ENCODE peak calls at places on chromosomes 13 and 19, in seven cellular contexts. One of them, this sample, is unnamed.

GRCh38 chr19:55368701-55369563 is 1.3 kb downstream of the IL11 start:
- DNase-seq in CD8-positive, alpha-beta T cell: no peak
- DNase-seq in globus pallidus: no peak
- DNase-seq in A172: peak; percentile 46
- DNase-seq in NB4: no peak
- DNase-seq in stimulated activated CD8-positive, alpha-beta memory T cell treated with anti-CD3 and anti-CD28 coated beads, Interleukin-7, amount 100 ng/mL, for 1 hour: no peak
- DNase-seq in naive thymus-derived CD4-positive, alpha-beta T cell: no peak
- DNase-seq in this sample: no peak

GRCh38 chr19:35955881-35956634 is 19.9 kb downstream of the LRFN3 start:
- DNase-seq in CD8-positive, alpha-beta T cell: no peak
- DNase-seq in globus pallidus: no peak
- DNase-seq in A172: no peak
- DNase-seq in NB4: no peak
- DNase-seq in stimulated activated CD8-positive, alpha-beta memory T cell treated with anti-CD3 and anti-CD28 coated beads, Interleukin-7, amount 100 ng/mL, for 1 hour: no peak
- DNase-seq in naive thymus-derived CD4-positive, alpha-beta T cell: no peak
- DNase-seq in this sample: no peak

GRCh38 chr19:6930190-6930589 is 42.8 kb downstream of the ADGRE1 start:
- DNase-seq in CD8-positive, alpha-beta T cell: no peak
- DNase-seq in globus pallidus: no peak
- DNase-seq in A172: no peak
- DNase-seq in NB4: no peak
- DNase-seq in stimulated activated CD8-positive, alpha-beta memory T cell treated with anti-CD3 and anti-CD28 coated beads, Interleukin-7, amount 100 ng/mL, for 1 hour: no peak
- DNase-seq in naive thymus-derived CD4-positive, alpha-beta T cell: no peak
- DNase-seq in this sample: no peak

GRCh38 chr13:51524846-51525566 is 59.3 kb upstream of the WDFY2 start:
- DNase-seq in CD8-positive, alpha-beta T cell: no peak
- DNase-seq in globus pallidus: no peak
- DNase-seq in A172: no peak
- DNase-seq in NB4: no peak
- DNase-seq in stimulated activated CD8-positive, alpha-beta memory T cell treated with anti-CD3 and anti-CD28 coated beads, Interleukin-7, amount 100 ng/mL, for 1 hour: no peak
- DNase-seq in naive thymus-derived CD4-positive, alpha-beta T cell: no peak
- DNase-seq in this sample: no peak

GRCh38 chr19:46372901-46373572 is 26.1 kb downstream of the PPP5C start:
- DNase-seq in CD8-positive, alpha-beta T cell: no peak
- DNase-seq in globus pallidus: no peak
- DNase-seq in A172: peak; percentile 6
- DNase-seq in NB4: peak; percentile 42
- DNase-seq in stimulated activated CD8-positive, alpha-beta memory T cell treated with anti-CD3 and anti-CD28 coated beads, Interleukin-7, amount 100 ng/mL, for 1 hour: no peak
- DNase-seq in naive thymus-derived CD4-positive, alpha-beta T cell: no peak
- DNase-seq in this sample: no peak

GRCh38 chr13:108551674-108552073 is 77.7 kb upstream of the MYO16 start:
- DNase-seq in CD8-positive, alpha-beta T cell: no peak
- DNase-seq in globus pallidus: no peak
- DNase-seq in A172: no peak
- DNase-seq in NB4: no peak
- DNase-seq in stimulated activated CD8-positive, alpha-beta memory T cell treated with anti-CD3 and anti-CD28 coated beads, Interleukin-7, amount 100 ng/mL, for 1 hour: no peak
- DNase-seq in naive thymus-derived CD4-positive, alpha-beta T cell: no peak
- DNase-seq in this sample: no peak

GRCh38 chr19:3441089-3441985 is 39.0 kb downstream of the SMIM24 start:
- DNase-seq in CD8-positive, alpha-beta T cell: no peak
- DNase-seq in globus pallidus: no peak
- DNase-seq in A172: no peak
- DNase-seq in NB4: no peak
- DNase-seq in stimulated activated CD8-positive, alpha-beta memory T cell treated with anti-CD3 and anti-CD28 coated beads, Interleukin-7, amount 100 ng/mL, for 1 hour: no peak
- DNase-seq in naive thymus-derived CD4-positive, alpha-beta T cell: no peak
- DNase-seq in this sample: no peak

GRCh38 chr13:44088911-44089851 is 209.5 kb downstream of the LACC1 start:
- DNase-seq in CD8-positive, alpha-beta T cell: no peak
- DNase-seq in globus pallidus: no peak
- DNase-seq in A172: no peak
- DNase-seq in NB4: peak; percentile 24
- DNase-seq in stimulated activated CD8-positive, alpha-beta memory T cell treated with anti-CD3 and anti-CD28 coated beads, Interleukin-7, amount 100 ng/mL, for 1 hour: no peak
- DNase-seq in naive thymus-derived CD4-positive, alpha-beta T cell: peak; percentile 5
- DNase-seq in this sample: no peak

GRCh38 chr19:50199254-50199545 is 4.2 kb upstream of the MYH14 start:
- DNase-seq in CD8-positive, alpha-beta T cell: no peak
- DNase-seq in globus pallidus: no peak
- DNase-seq in A172: no peak
- DNase-seq in NB4: no peak
- DNase-seq in stimulated activated CD8-positive, alpha-beta memory T cell treated with anti-CD3 and anti-CD28 coated beads, Interleukin-7, amount 100 ng/mL, for 1 hour: no peak
- DNase-seq in naive thymus-derived CD4-positive, alpha-beta T cell: no peak
- DNase-seq in this sample: no peak

GRCh38 chr13:79946556-79946955 is 394.4 kb downstream of the SPRY2 start:
- DNase-seq in CD8-positive, alpha-beta T cell: no peak
- DNase-seq in globus pallidus: no peak
- DNase-seq in A172: no peak
- DNase-seq in NB4: no peak
- DNase-seq in stimulated activated CD8-positive, alpha-beta memory T cell treated with anti-CD3 and anti-CD28 coated beads, Interleukin-7, amount 100 ng/mL, for 1 hour: no peak
- DNase-seq in naive thymus-derived CD4-positive, alpha-beta T cell: no peak
- DNase-seq in this sample: no peak

GRCh38 chr19:34837262-34837661 is 64.2 kb upstream of the ZNF599 start:
- DNase-seq in CD8-positive, alpha-beta T cell: no peak
- DNase-seq in globus pallidus: no peak
- DNase-seq in A172: peak; percentile 58
- DNase-seq in NB4: no peak
- DNase-seq in stimulated activated CD8-positive, alpha-beta memory T cell treated with anti-CD3 and anti-CD28 coated beads, Interleukin-7, amount 100 ng/mL, for 1 hour: no peak
- DNase-seq in naive thymus-derived CD4-positive, alpha-beta T cell: no peak
- DNase-seq in this sample: no peak

GRCh38 chr13:65977525-65977924 is 1252.6 kb downstream of the PCDH9 start:
- DNase-seq in CD8-positive, alpha-beta T cell: no peak
- DNase-seq in globus pallidus: no peak
- DNase-seq in A172: no peak
- DNase-seq in NB4: no peak
- DNase-seq in stimulated activated CD8-positive, alpha-beta memory T cell treated with anti-CD3 and anti-CD28 coated beads, Interleukin-7, amount 100 ng/mL, for 1 hour: no peak
- DNase-seq in naive thymus-derived CD4-positive, alpha-beta T cell: no peak
- DNase-seq in this sample: no peak

GRCh38 chr19:3625996-3626472 is 556 bp downstream of the CACTIN start:
- DNase-seq in CD8-positive, alpha-beta T cell: no peak
- DNase-seq in globus pallidus: no peak
- DNase-seq in A172: no peak
- DNase-seq in NB4: no peak
- DNase-seq in stimulated activated CD8-positive, alpha-beta memory T cell treated with anti-CD3 and anti-CD28 coated beads, Interleukin-7, amount 100 ng/mL, for 1 hour: no peak
- DNase-seq in naive thymus-derived CD4-positive, alpha-beta T cell: no peak
- DNase-seq in this sample: no peak

GRCh38 chr19:58361900-58362271 is 665 bp downstream of the ZNF497 start:
- DNase-seq in CD8-positive, alpha-beta T cell: peak; percentile 47
- DNase-seq in globus pallidus: no peak
- DNase-seq in A172: no peak
- DNase-seq in NB4: peak; percentile 78
- DNase-seq in stimulated activated CD8-positive, alpha-beta memory T cell treated with anti-CD3 and anti-CD28 coated beads, Interleukin-7, amount 100 ng/mL, for 1 hour: no peak
- DNase-seq in naive thymus-derived CD4-positive, alpha-beta T cell: no peak
- DNase-seq in this sample: no peak

GRCh38 chr13:22114630-22115311 is 443.9 kb downstream of the FGF9 start:
- DNase-seq in CD8-positive, alpha-beta T cell: peak; percentile 54
- DNase-seq in globus pallidus: peak; percentile 24
- DNase-seq in A172: no peak
- DNase-seq in NB4: peak; percentile 81
- DNase-seq in stimulated activated CD8-positive, alpha-beta memory T cell treated with anti-CD3 and anti-CD28 coated beads, Interleukin-7, amount 100 ng/mL, for 1 hour: no peak
- DNase-seq in naive thymus-derived CD4-positive, alpha-beta T cell: peak; percentile 60
- DNase-seq in this sample: peak; percentile 65

GRCh38 chr19:2478756-2479555 is 3.0 kb downstream of the GADD45B start:
- DNase-seq in CD8-positive, alpha-beta T cell: peak; percentile 80
- DNase-seq in globus pallidus: peak; percentile 32
- DNase-seq in A172: peak; percentile 72
- DNase-seq in NB4: peak; percentile 82
- DNase-seq in stimulated activated CD8-positive, alpha-beta memory T cell treated with anti-CD3 and anti-CD28 coated beads, Interleukin-7, amount 100 ng/mL, for 1 hour: peak; percentile 32
- DNase-seq in naive thymus-derived CD4-positive, alpha-beta T cell: peak; percentile 67
- DNase-seq in this sample: peak; percentile 25

GRCh38 chr13:69287050-69287698 is 820.5 kb upstream of the ATXN8OS start:
- DNase-seq in CD8-positive, alpha-beta T cell: no peak
- DNase-seq in globus pallidus: no peak
- DNase-seq in A172: peak; percentile 43
- DNase-seq in NB4: no peak
- DNase-seq in stimulated activated CD8-positive, alpha-beta memory T cell treated with anti-CD3 and anti-CD28 coated beads, Interleukin-7, amount 100 ng/mL, for 1 hour: no peak
- DNase-seq in naive thymus-derived CD4-positive, alpha-beta T cell: no peak
- DNase-seq in this sample: no peak

GRCh38 chr13:101767096-101767495 is 314.6 kb downstream of the ITGBL1 start:
- DNase-seq in CD8-positive, alpha-beta T cell: no peak
- DNase-seq in globus pallidus: no peak
- DNase-seq in A172: no peak
- DNase-seq in NB4: no peak
- DNase-seq in stimulated activated CD8-positive, alpha-beta memory T cell treated with anti-CD3 and anti-CD28 coated beads, Interleukin-7, amount 100 ng/mL, for 1 hour: no peak
- DNase-seq in naive thymus-derived CD4-positive, alpha-beta T cell: no peak
- DNase-seq in this sample: no peak

GRCh38 chr19:13164370-13165090 is 14.3 kb downstream of the IER2 start:
- DNase-seq in CD8-positive, alpha-beta T cell: peak; percentile 56
- DNase-seq in globus pallidus: peak; percentile 35
- DNase-seq in A172: peak; percentile 94
- DNase-seq in NB4: peak; percentile 82
- DNase-seq in stimulated activated CD8-positive, alpha-beta memory T cell treated with anti-CD3 and anti-CD28 coated beads, Interleukin-7, amount 100 ng/mL, for 1 hour: no peak
- DNase-seq in naive thymus-derived CD4-positive, alpha-beta T cell: peak; percentile 42
- DNase-seq in this sample: peak; percentile 37

GRCh38 chr13:111115051-111115840 is at the start of gene ARHGEF7:
- DNase-seq in CD8-positive, alpha-beta T cell: no peak
- DNase-seq in globus pallidus: no peak
- DNase-seq in A172: no peak
- DNase-seq in NB4: no peak
- DNase-seq in stimulated activated CD8-positive, alpha-beta memory T cell treated with anti-CD3 and anti-CD28 coated beads, Interleukin-7, amount 100 ng/mL, for 1 hour: no peak
- DNase-seq in naive thymus-derived CD4-positive, alpha-beta T cell: no peak
- DNase-seq in this sample: no peak

GRCh38 chr13:30792257-30793000 is 57.1 kb downstream of the ALOX5AP start:
- DNase-seq in CD8-positive, alpha-beta T cell: no peak
- DNase-seq in globus pallidus: peak; percentile 72
- DNase-seq in A172: peak; percentile 81
- DNase-seq in NB4: no peak
- DNase-seq in stimulated activated CD8-positive, alpha-beta memory T cell treated with anti-CD3 and anti-CD28 coated beads, Interleukin-7, amount 100 ng/mL, for 1 hour: no peak
- DNase-seq in naive thymus-derived CD4-positive, alpha-beta T cell: no peak
- DNase-seq in this sample: peak; percentile 78

GRCh38 chr13:40987606-40988280 is 31.4 kb downstream of the ELF1 start:
- DNase-seq in CD8-positive, alpha-beta T cell: no peak
- DNase-seq in globus pallidus: no peak
- DNase-seq in A172: no peak
- DNase-seq in NB4: no peak
- DNase-seq in stimulated activated CD8-positive, alpha-beta memory T cell treated with anti-CD3 and anti-CD28 coated beads, Interleukin-7, amount 100 ng/mL, for 1 hour: no peak
- DNase-seq in naive thymus-derived CD4-positive, alpha-beta T cell: no peak
- DNase-seq in this sample: no peak

GRCh38 chr13:113124211-113125025 is 1.8 kb downstream of the F10 start:
- DNase-seq in CD8-positive, alpha-beta T cell: no peak
- DNase-seq in globus pallidus: no peak
- DNase-seq in A172: no peak
- DNase-seq in NB4: no peak
- DNase-seq in stimulated activated CD8-positive, alpha-beta memory T cell treated with anti-CD3 and anti-CD28 coated beads, Interleukin-7, amount 100 ng/mL, for 1 hour: no peak
- DNase-seq in naive thymus-derived CD4-positive, alpha-beta T cell: no peak
- DNase-seq in this sample: no peak

GRCh38 chr13:111549464-111549863 is 229.0 kb downstream of the TEX29 start:
- DNase-seq in CD8-positive, alpha-beta T cell: no peak
- DNase-seq in globus pallidus: no peak
- DNase-seq in A172: no peak
- DNase-seq in NB4: no peak
- DNase-seq in stimulated activated CD8-positive, alpha-beta memory T cell treated with anti-CD3 and anti-CD28 coated beads, Interleukin-7, amount 100 ng/mL, for 1 hour: no peak
- DNase-seq in naive thymus-derived CD4-positive, alpha-beta T cell: no peak
- DNase-seq in this sample: no peak

GRCh38 chr19:38362076-38362945 is 12.1 kb upstream of the PSMD8 start:
- DNase-seq in CD8-positive, alpha-beta T cell: peak; percentile 64
- DNase-seq in globus pallidus: no peak
- DNase-seq in A172: peak; percentile 75
- DNase-seq in NB4: peak; percentile 25
- DNase-seq in stimulated activated CD8-positive, alpha-beta memory T cell treated with anti-CD3 and anti-CD28 coated beads, Interleukin-7, amount 100 ng/mL, for 1 hour: peak; percentile 42
- DNase-seq in naive thymus-derived CD4-positive, alpha-beta T cell: peak; percentile 20
- DNase-seq in this sample: no peak

GRCh38 chr13:40240293-40240692 is 426.1 kb downstream of the FOXO1 start:
- DNase-seq in CD8-positive, alpha-beta T cell: no peak
- DNase-seq in globus pallidus: no peak
- DNase-seq in A172: no peak
- DNase-seq in NB4: no peak
- DNase-seq in stimulated activated CD8-positive, alpha-beta memory T cell treated with anti-CD3 and anti-CD28 coated beads, Interleukin-7, amount 100 ng/mL, for 1 hour: no peak
- DNase-seq in naive thymus-derived CD4-positive, alpha-beta T cell: no peak
- DNase-seq in this sample: no peak

GRCh38 chr19:3895788-3896187 is 15.3 kb downstream of the ATCAY start:
- DNase-seq in CD8-positive, alpha-beta T cell: no peak
- DNase-seq in globus pallidus: no peak
- DNase-seq in A172: no peak
- DNase-seq in NB4: no peak
- DNase-seq in stimulated activated CD8-positive, alpha-beta memory T cell treated with anti-CD3 and anti-CD28 coated beads, Interleukin-7, amount 100 ng/mL, for 1 hour: no peak
- DNase-seq in naive thymus-derived CD4-positive, alpha-beta T cell: no peak
- DNase-seq in this sample: no peak